ENCODE peak calls at places on chromosomes 6 and 20, in six cellular contexts. S is PC-3, J is IMR-90, R is SK-N-SH, U is H1, Y is DND-41. E is an unnamed sample.
A peak's percentile ranks its signal among the peaks of the same experiment; 100 is the strongest.

GRCh38 chr6:130178692-130179091 is 44.1 kb downstream of the SAMD3 start:
- DNase-seq in S (peak; percentile 86), R (no peak), J (peak; percentile 97), Y (no peak), U (no peak), E (no peak)

GRCh38 chr6:144330588-144330987 is 45.5 kb downstream of the UTRN start:
- DNase-seq in Y (no peak), J (no peak), U (peak; percentile 63), R (no peak), S (peak; percentile 87), E (peak; percentile 86)

GRCh38 chr6:100512203-100512862 is 47.6 kb upstream of the SIM1 start:
- DNase-seq in Y (no peak), S (peak; percentile 50), U (no peak), J (peak; percentile 56), R (no peak), E (no peak)

GRCh38 chr20:24762371-24762770 is 186.7 kb upstream of the CST7 start:
- DNase-seq in R (no peak), U (no peak), Y (peak; percentile 1), S (no peak), J (no peak), E (no peak)

GRCh38 chr6:89862281-89862680 is 32.0 kb upstream of the GJA10 start:
- DNase-seq in J (no peak), Y (no peak), U (no peak), S (no peak), R (no peak), E (no peak)

GRCh38 chr20:33843854-33844253 is 32.7 kb downstream of the CHMP4B start:
- DNase-seq in J (no peak), U (no peak), R (peak; percentile 66), Y (no peak), S (peak; percentile 35), E (peak; percentile 42)

GRCh38 chr6:71367763-71368162 is 79.2 kb downstream of the OGFRL1 start:
- DNase-seq in R (no peak), U (no peak), J (peak; percentile 17), Y (peak; percentile 10), S (no peak), E (no peak)

GRCh38 chr6:1554241-1554880 is 55.4 kb upstream of the FOXC1 start:
- DNase-seq in U (no peak), S (no peak), R (no peak), Y (no peak), J (no peak), E (no peak)

GRCh38 chr6:149923327-149923986 is 536 bp upstream of the RAET1G start:
- DNase-seq in U (no peak), S (no peak), R (peak; percentile 41), J (no peak), Y (no peak), E (no peak)

GRCh38 chr6:24332306-24332705 is 25.6 kb downstream of the DCDC2 start:
- DNase-seq in S (peak; percentile 89), U (no peak), R (no peak), Y (no peak), J (no peak), E (no peak)

GRCh38 chr6:167077241-167077932 is 45.5 kb upstream of the CCR6 start:
- DNase-seq in J (no peak), S (no peak), R (no peak), Y (no peak), U (no peak), E (no peak)

GRCh38 chr6:133502451-133503259 is 261.5 kb downstream of the EYA4 start:
- DNase-seq in Y (no peak), J (peak; percentile 94), R (no peak), U (no peak), S (peak; percentile 12), E (no peak)

GRCh38 chr20:34091637-34092200 is 20.3 kb downstream of the EIF2S2 start:
- DNase-seq in U (no peak), Y (no peak), S (no peak), J (no peak), R (no peak), E (no peak)

GRCh38 chr20:51379601-51380341 is 162.7 kb downstream of the NFATC2 start:
- DNase-seq in U (no peak), Y (no peak), J (no peak), R (no peak), S (peak; percentile 22), E (no peak)

GRCh38 chr20:43721097-43721428 is 5.7 kb downstream of the GTSF1L start:
- DNase-seq in S (no peak), Y (no peak), J (no peak), R (no peak), U (no peak), E (no peak)
- H3K9ac ChIP-seq in S (no peak overlapping the region), Y (no peak overlapping the region), J (no peak overlapping the region), R (no peak overlapping the region), U (no peak overlapping the region), E (no peak overlapping the region)

DNA sequence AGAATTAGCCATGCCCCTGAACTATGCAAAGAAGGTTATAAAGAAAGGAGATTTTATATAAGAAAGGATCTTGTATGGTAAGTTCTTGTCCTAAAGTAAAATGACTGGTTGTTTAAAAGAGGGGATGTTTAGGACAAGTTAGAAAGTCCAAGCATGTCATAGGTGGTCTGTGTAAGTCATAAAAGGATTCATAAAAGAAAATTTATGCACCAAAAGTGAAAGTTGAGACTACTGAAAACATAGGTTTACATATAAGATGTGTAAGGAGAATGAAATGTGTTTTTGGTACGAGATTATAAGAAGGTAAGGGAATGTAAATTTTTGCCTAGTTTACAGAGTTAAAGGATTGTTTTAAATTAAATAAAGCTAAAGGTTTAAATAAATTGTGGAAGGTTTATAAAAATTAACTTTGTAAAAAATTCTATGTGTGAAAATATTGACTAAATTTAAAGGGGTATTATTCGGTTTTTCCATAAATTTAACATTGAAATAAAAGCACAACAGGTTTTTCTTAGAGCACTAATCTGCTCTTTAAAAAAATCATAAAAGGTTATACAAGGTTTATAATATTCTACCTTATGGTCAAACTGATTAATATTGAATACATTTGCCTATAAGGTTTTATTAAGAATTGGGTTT is 93.6 kb upstream of the UST start:
- DNase-seq in U (no peak), J (no peak), R (no peak), S (peak; percentile 33), Y (no peak), E (no peak)
- H3K9me3 ChIP-seq in U (peaks cover 32% of the 10 kb centered on the region), J (peaks cover 16% of the 10 kb centered on the region), R (peaks cover 5% of the 10 kb centered on the region), S (peaks cover 15% of the 10 kb centered on the region), Y (peaks cover 37% of the 10 kb centered on the region), E (no peaks in the 10 kb centered on the region)

DNA sequence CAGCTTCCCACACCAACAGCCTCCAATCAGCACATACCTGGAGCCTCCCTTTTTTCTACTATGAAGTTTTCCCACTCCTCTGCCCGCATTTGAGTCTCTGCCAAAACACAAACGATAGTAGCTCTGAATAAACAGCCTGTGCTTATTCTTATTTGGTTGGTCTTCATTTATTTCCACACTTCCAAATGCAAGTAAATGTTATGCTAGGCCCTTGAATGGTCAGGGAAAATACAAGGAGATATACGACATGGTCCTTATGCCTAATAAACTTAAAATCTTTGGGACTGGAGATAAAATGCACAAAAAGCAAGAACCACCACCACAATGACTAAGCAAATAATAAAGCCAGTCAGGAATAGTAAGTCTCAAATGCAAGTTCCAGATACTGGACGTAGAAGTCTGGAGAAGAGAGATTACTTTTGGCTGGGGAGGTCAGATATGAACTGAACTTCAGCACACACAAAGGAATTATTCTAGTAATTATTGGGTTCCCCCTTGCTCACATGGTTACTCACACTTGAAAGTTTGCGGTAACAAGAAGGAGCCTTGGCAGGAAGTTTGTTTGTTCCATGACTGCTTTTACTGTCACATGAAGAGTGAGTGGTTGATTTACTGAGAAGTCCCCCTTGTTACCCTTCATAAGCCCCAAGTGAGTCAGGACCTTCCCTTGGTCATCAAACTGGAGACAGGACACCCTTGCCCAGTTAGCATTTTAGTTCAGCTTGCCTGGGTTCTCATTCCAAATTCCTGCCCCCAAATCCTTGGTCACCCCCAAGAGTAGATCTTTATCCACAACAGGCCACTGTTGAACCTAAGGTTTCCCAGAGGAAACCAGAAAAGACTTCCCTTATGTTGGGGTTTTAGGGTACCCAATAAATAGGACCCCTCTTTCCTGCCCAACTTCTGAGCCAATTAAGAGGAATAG is 511.2 kb upstream of the JARID2 start:
- DNase-seq in J (peak; percentile 93), R (no peak), Y (no peak), U (no peak), S (peak; percentile 98), E (no peak)
- H3K9ac ChIP-seq in J (no peak overlapping the region), R (no peak overlapping the region), Y (no peak overlapping the region), U (no peak overlapping the region), S (peak overlapping the region; percentile 93), E (no peak overlapping the region)

GRCh38 chr6:169109381-169109780 is 144.3 kb downstream of the THBS2 start:
- DNase-seq in R (no peak), Y (no peak), U (no peak), S (no peak), J (no peak), E (no peak)
- H3K9me3 ChIP-seq in R (no peaks in the 10 kb centered on the region), Y (no peaks in the 10 kb centered on the region), U (peaks cover 12% of the 10 kb centered on the region), S (no peaks in the 10 kb centered on the region), J (no peaks in the 10 kb centered on the region), E (no peaks in the 10 kb centered on the region)

DNA sequence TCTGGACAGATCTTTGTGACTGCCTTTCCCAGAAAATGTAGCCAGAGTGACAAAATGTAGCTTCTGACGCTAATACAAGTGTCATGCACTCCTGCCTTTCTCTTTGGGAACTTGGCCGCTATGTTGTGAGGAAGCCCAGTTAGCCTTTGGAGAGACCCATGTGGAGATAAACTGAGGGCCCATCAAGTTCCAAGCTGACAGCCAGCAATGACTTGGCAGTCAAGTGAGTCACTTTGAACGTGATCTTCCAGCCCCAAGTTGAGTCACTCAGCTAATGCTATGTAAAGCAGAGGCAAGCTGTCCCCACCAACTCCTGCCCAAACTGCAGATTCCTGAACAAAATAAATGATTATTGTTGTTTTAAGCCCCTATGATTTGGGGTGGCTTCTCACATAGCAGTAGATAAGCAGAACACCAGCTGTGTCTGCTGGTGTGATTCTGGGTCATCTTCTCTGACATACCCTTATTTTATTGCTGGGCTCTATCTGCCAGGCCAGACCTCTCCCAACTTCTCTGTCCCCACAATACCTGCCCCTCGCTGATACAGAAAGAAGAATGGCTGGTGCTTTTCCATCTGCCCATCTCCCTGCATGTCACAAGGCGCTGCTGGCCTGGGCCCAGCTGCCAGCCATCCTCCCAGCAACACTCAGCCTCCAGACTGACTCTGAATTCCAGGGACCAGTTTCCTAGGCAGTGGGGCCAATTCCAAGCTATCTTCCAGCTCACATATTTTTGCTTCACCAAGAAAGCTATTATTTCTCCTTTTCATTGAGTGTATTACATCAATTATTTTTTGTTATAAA is 274.8 kb downstream of the LRFN2 start:
- DNase-seq in Y (no peak), S (no peak), U (no peak), J (peak; percentile 3), R (no peak), E (no peak)
- H3K9ac ChIP-seq in Y (no peak overlapping the region), S (no peak overlapping the region), U (no peak overlapping the region), J (no peak overlapping the region), R (no peak overlapping the region), E (no peak overlapping the region)

GRCh38 chr6:27275025-27275956 is 27.8 kb downstream of the PRSS16 start:
- DNase-seq in J (no peak), Y (no peak), U (no peak), R (peak; percentile 36), S (peak; percentile 21), E (no peak)
- H3K9me3 ChIP-seq in J (no peaks in the 10 kb centered on the region), Y (no peaks in the 10 kb centered on the region), U (no peaks in the 10 kb centered on the region), R (no peaks in the 10 kb centered on the region), S (no peaks in the 10 kb centered on the region), E (no peaks in the 10 kb centered on the region)

E was measured in colonic mucosa.